ENCODE peak calls at places on chromosomes 7 and 10, in four cellular contexts. One of them, this sample, is unnamed.

GRCh38 chr10:79159141-79159619 is 90.4 kb downstream of the ZMIZ1 start:
- DNase-seq in kidney epithelial cell: no peak
- DNase-seq in HFFc6: peak; percentile 81
- DNase-seq in colonic mucosa: no peak
- DNase-seq in this sample: peak; percentile 41

GRCh38 chr7:155763721-155764431 is 48.4 kb downstream of the SHH start:
- DNase-seq in kidney epithelial cell: no peak
- DNase-seq in HFFc6: no peak
- DNase-seq in colonic mucosa: no peak
- DNase-seq in this sample: no peak

GRCh38 chr10:119489572-119490326 is 52.8 kb downstream of the RGS10 start:
- DNase-seq in kidney epithelial cell: no peak
- DNase-seq in colonic mucosa: peak; percentile 54
- DNase-seq in HFFc6: no peak
- DNase-seq in this sample: no peak

GRCh38 chr7:100493476-100494264 is 9.9 kb downstream of the NYAP1 start:
- DNase-seq in kidney epithelial cell: no peak
- DNase-seq in HFFc6: no peak
- DNase-seq in colonic mucosa: no peak
- DNase-seq in this sample: no peak

GRCh38 chr7:90345548-90346319 is 782 bp upstream of the GTPBP10 start:
- DNase-seq in HFFc6: peak; percentile 33
- DNase-seq in kidney epithelial cell: no peak
- DNase-seq in colonic mucosa: peak; percentile 51
- DNase-seq in this sample: no peak

GRCh38 chr10:26310361-26310760 is 93.8 kb downstream of the GAD2 start:
- DNase-seq in HFFc6: no peak
- DNase-seq in kidney epithelial cell: no peak
- DNase-seq in colonic mucosa: no peak
- DNase-seq in this sample: no peak

GRCh38 chr7:78141533-78142281 is 343.1 kb downstream of the PHTF2 start:
- DNase-seq in HFFc6: peak; percentile 66
- DNase-seq in kidney epithelial cell: no peak
- DNase-seq in colonic mucosa: no peak
- DNase-seq in this sample: no peak

GRCh38 chr10:6178581-6178980 is 24.2 kb upstream of the PFKFB3 start:
- DNase-seq in colonic mucosa: no peak
- DNase-seq in kidney epithelial cell: no peak
- DNase-seq in HFFc6: no peak
- DNase-seq in this sample: no peak

GRCh38 chr7:5704534-5704922 is 76.9 kb downstream of the RNF216 start:
- DNase-seq in HFFc6: peak; percentile 74
- DNase-seq in kidney epithelial cell: no peak
- DNase-seq in colonic mucosa: peak; percentile 76
- DNase-seq in this sample: peak; percentile 66

GRCh38 chr7:26954929-26955328 is 90.5 kb upstream of the SKAP2 start:
- DNase-seq in colonic mucosa: no peak
- DNase-seq in HFFc6: no peak
- DNase-seq in kidney epithelial cell: no peak
- DNase-seq in this sample: no peak

GRCh38 chr10:85319150-85319549 is 990.8 kb downstream of the CCSER2 start:
- DNase-seq in HFFc6: no peak
- DNase-seq in colonic mucosa: no peak
- DNase-seq in kidney epithelial cell: peak; percentile 19
- DNase-seq in this sample: no peak

GRCh38 chr10:122113161-122113944 is 124.4 kb downstream of the TACC2 start:
- DNase-seq in HFFc6: peak; percentile 77
- DNase-seq in kidney epithelial cell: no peak
- DNase-seq in colonic mucosa: peak; percentile 77
- DNase-seq in this sample: no peak

GRCh38 chr7:135195968-135196629 is 15.2 kb downstream of the WDR91 start:
- DNase-seq in HFFc6: no peak
- DNase-seq in colonic mucosa: no peak
- DNase-seq in kidney epithelial cell: no peak
- DNase-seq in this sample: no peak

GRCh38 chr10:121518321-121518720 is 79.9 kb downstream of the FGFR2 start:
- DNase-seq in kidney epithelial cell: no peak
- DNase-seq in colonic mucosa: no peak
- DNase-seq in HFFc6: no peak
- DNase-seq in this sample: no peak

GRCh38 chr10:77896058-77896457 is 30.5 kb downstream of the DLG5 start:
- DNase-seq in kidney epithelial cell: no peak
- DNase-seq in colonic mucosa: no peak
- DNase-seq in HFFc6: no peak
- DNase-seq in this sample: no peak

GRCh38 chr10:77713506-77714280 is 76.1 kb upstream of the KCNMA1 start:
- DNase-seq in colonic mucosa: no peak
- DNase-seq in HFFc6: no peak
- DNase-seq in kidney epithelial cell: no peak
- DNase-seq in this sample: no peak

GRCh38 chr10:111560042-111560441 is 483.2 kb downstream of the ADRA2A start:
- DNase-seq in kidney epithelial cell: no peak
- DNase-seq in colonic mucosa: no peak
- DNase-seq in HFFc6: no peak
- DNase-seq in this sample: no peak

GRCh38 chr7:158695726-158696452 is 8.7 kb downstream of the NCAPG2 start:
- DNase-seq in HFFc6: peak; percentile 56
- DNase-seq in kidney epithelial cell: no peak
- DNase-seq in colonic mucosa: peak; percentile 75
- DNase-seq in this sample: peak; percentile 84

GRCh38 chr10:105964009-105964408 is 1200.5 kb downstream of the SORCS1 start:
- DNase-seq in colonic mucosa: no peak
- DNase-seq in HFFc6: no peak
- DNase-seq in kidney epithelial cell: no peak
- DNase-seq in this sample: no peak

GRCh38 chr10:36248314-36248981 is 606.4 kb upstream of the FZD8 start:
- DNase-seq in colonic mucosa: no peak
- DNase-seq in kidney epithelial cell: no peak
- DNase-seq in HFFc6: no peak
- DNase-seq in this sample: no peak

GRCh38 chr10:30877111-30877510 is 154.6 kb downstream of the ZNF438 start:
- DNase-seq in kidney epithelial cell: no peak
- DNase-seq in colonic mucosa: no peak
- DNase-seq in HFFc6: no peak
- DNase-seq in this sample: no peak

GRCh38 chr7:24401628-24402593 is 117.9 kb downstream of the NPY start:
- DNase-seq in colonic mucosa: no peak
- DNase-seq in HFFc6: peak; percentile 41
- DNase-seq in kidney epithelial cell: peak; percentile 14
- DNase-seq in this sample: no peak

GRCh38 chr10:13589316-13589715 is 2.6 kb downstream of the PRPF18 start:
- DNase-seq in kidney epithelial cell: no peak
- DNase-seq in colonic mucosa: no peak
- DNase-seq in HFFc6: no peak
- DNase-seq in this sample: no peak
- TF ChIP-seq CTCF in kidney epithelial cell: peak; percentile 38
- TF ChIP-seq CTCF in colonic mucosa: no peak
- TF ChIP-seq CTCF in HFFc6: peak; percentile 52
- TF ChIP-seq CTCF in this sample: no peak

GRCh38 chr10:75377869-75378268 is 23.7 kb downstream of the ZNF503 start:
- DNase-seq in kidney epithelial cell: no peak
- DNase-seq in colonic mucosa: no peak
- DNase-seq in HFFc6: no peak
- DNase-seq in this sample: no peak
- TF ChIP-seq CTCF in kidney epithelial cell: no peak
- TF ChIP-seq CTCF in colonic mucosa: no peak
- TF ChIP-seq CTCF in HFFc6: no peak
- TF ChIP-seq CTCF in this sample: no peak

GRCh38 chr7:3119963-3120362 is 76.3 kb upstream of the CARD11 start:
- DNase-seq in kidney epithelial cell: no peak
- DNase-seq in HFFc6: no peak
- DNase-seq in colonic mucosa: no peak
- DNase-seq in this sample: no peak
- TF ChIP-seq CTCF in kidney epithelial cell: no peak
- TF ChIP-seq CTCF in HFFc6: no peak
- TF ChIP-seq CTCF in colonic mucosa: no peak
- TF ChIP-seq CTCF in this sample: no peak

GRCh38 chr10:69901623-69902505 is 100.2 kb downstream of the COL13A1 start:
- DNase-seq in kidney epithelial cell: no peak
- DNase-seq in colonic mucosa: peak; percentile 65
- DNase-seq in HFFc6: peak; percentile 29
- DNase-seq in this sample: no peak

GRCh38 chr10:69906425-69906824 is 104.7 kb downstream of the COL13A1 start:
- DNase-seq in kidney epithelial cell: no peak
- DNase-seq in HFFc6: no peak
- DNase-seq in colonic mucosa: no peak
- DNase-seq in this sample: no peak

GRCh38 chr10:69907517-69907916 is 105.8 kb downstream of the COL13A1 start:
- DNase-seq in colonic mucosa: no peak
- DNase-seq in kidney epithelial cell: no peak
- DNase-seq in HFFc6: no peak
- DNase-seq in this sample: no peak

GRCh38 chr10:69902835-69903535 is 101.3 kb downstream of the COL13A1 start:
- DNase-seq in kidney epithelial cell: no peak
- DNase-seq in colonic mucosa: no peak
- DNase-seq in HFFc6: no peak
- DNase-seq in this sample: no peak

GRCh38 chr10:69904533-69904932 is 102.8 kb downstream of the COL13A1 start:
- DNase-seq in HFFc6: no peak
- DNase-seq in kidney epithelial cell: no peak
- DNase-seq in colonic mucosa: no peak
- DNase-seq in this sample: no peak
- TF ChIP-seq CTCF in HFFc6: no peak
- TF ChIP-seq CTCF in kidney epithelial cell: no peak
- TF ChIP-seq CTCF in colonic mucosa: no peak
- TF ChIP-seq CTCF in this sample: no peak

DNA sequence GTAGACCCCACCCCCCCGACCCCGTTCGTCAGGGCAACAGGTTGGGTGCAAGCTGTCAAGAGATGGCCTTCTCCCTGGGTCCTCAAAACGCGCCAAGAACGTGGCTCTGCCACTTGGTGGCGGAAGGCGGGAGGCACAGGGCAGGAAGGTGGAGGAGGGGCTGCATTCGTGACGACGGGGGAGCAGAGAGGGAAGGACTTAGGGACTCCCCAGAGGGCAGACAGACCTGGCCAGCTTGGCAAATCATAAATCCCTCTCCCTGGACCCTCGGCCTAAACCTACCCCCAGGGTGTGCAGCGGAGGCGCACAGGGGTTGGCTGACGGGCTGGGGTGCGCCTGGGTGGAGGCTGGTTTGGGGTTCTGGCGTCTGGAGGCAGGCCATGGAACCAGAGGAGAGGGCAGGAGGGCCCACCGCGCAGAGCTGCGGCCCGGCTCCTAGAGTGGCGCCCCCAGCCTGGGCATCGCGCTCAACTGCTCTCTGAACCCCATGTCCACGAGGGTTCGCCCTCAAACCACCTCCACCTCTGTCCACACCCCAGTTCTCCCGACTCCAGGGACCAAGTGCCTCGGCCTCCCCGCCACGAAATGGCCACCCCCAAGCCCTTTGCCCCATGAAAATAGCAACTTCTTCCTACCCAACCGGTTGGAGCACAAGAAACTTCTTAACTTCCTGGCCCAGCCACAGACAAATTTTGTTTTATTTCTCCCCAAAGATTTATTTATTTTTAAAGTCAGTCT is 10.8 kb upstream of the GATA3 start:
- DNase-seq in HFFc6: no peak
- DNase-seq in kidney epithelial cell: no peak
- DNase-seq in colonic mucosa: no peak
- DNase-seq in this sample: no peak
- TF ChIP-seq CTCF in HFFc6: no peak
- TF ChIP-seq CTCF in kidney epithelial cell: peak; percentile 30
- TF ChIP-seq CTCF in colonic mucosa: no peak
- TF ChIP-seq CTCF in this sample: no peak

DNA sequence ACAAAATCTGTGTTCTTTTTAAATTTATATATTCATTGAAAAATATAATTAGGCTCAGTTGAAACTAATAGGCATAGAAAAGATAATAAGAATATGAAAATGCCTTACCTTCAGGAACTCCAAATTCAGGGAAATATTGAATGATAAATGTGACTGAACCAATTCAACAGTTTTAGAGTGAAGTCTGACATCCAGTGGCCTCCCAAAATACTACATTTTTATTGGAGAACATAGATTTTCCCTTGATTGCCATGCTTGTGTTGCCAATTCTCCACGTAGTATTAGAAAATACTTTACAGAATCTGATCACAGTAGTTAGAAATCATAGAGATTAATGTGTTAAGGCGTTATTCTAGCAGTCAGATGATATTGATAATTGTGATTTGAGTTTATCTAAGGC is 1246.7 kb downstream of the GATA3 start:
- DNase-seq in HFFc6: no peak
- DNase-seq in kidney epithelial cell: no peak
- DNase-seq in colonic mucosa: no peak
- DNase-seq in this sample: no peak
- TF ChIP-seq CTCF in HFFc6: peak; percentile 68
- TF ChIP-seq CTCF in kidney epithelial cell: peak; percentile 26
- TF ChIP-seq CTCF in colonic mucosa: no peak
- TF ChIP-seq CTCF in this sample: no peak

This sample was measured in CD14-positive monocyte.